ENCODE peak calls at places on chromosomes 5 and 9, in eight cellular contexts. U is neural progenitor cell; G is ovary; J is heart right ventricle; A is heart left ventricle; R is esophagus muscularis mucosa; E is CD4-positive, alpha-beta T cell; N is dorsolateral prefrontal cortex. W is an unnamed sample.

GRCh38 chr9:6758418-6759113 is 793 bp downstream of the KDM4C start:
- DNase-seq in J (peak), U (peak), R (peak), G (peak), A (peak), E (peak), N (peak), W (peak)

GRCh38 chr9:11038366-11038765 is 425.6 kb upstream of the PTPRD start:
- DNase-seq in E (no peak), U (no peak), J (no peak), G (no peak), R (no peak), A (no peak), N (no peak), W (no peak)

GRCh38 chr9:111037744-111038335 is 430 bp downstream of the LPAR1 start:
- DNase-seq in A (peak), J (no peak), N (peak), E (no peak), R (no peak), G (peak), U (peak), W (peak)

GRCh38 chr5:172860520-172861443 is 26.7 kb downstream of the ERGIC1 start:
- DNase-seq in A (peak), N (peak), R (peak), E (no peak), J (peak), G (peak), U (no peak), W (peak)

GRCh38 chr5:96931605-96932004 is 4.3 kb upstream of the LNPEP start:
- DNase-seq in N (no peak), E (no peak), J (no peak), A (no peak), U (no peak), R (no peak), G (no peak), W (no peak)

GRCh38 chr9:114316605-114317230 is 6.2 kb upstream of the ORM1 start:
- DNase-seq in J (no peak), N (no peak), U (peak), G (peak), R (no peak), E (no peak), A (no peak), W (no peak)

GRCh38 chr5:157900644-157901043 is 41.7 kb upstream of the CLINT1 start:
- DNase-seq in E (no peak), R (no peak), J (no peak), N (no peak), G (no peak), U (peak), A (no peak), W (no peak)

GRCh38 chr5:110333384-110333783 is 393.1 kb downstream of the TMEM232 start:
- DNase-seq in A (no peak), U (peak), J (no peak), R (no peak), E (no peak), G (no peak), N (no peak), W (no peak)

GRCh38 chr5:130337179-130337888 is 433.1 kb downstream of the CHSY3 start:
- DNase-seq in G (no peak), N (no peak), R (no peak), E (no peak), U (no peak), J (peak), A (no peak), W (peak)

GRCh38 chr9:95386843-95387242 is 69.3 kb upstream of the FANCC start:
- DNase-seq in A (no peak), U (no peak), G (no peak), R (no peak), E (no peak), J (no peak), N (no peak), W (no peak)

GRCh38 chr5:107147584-107147983 is 523.2 kb downstream of the EFNA5 start:
- DNase-seq in E (no peak), J (no peak), U (peak), A (no peak), N (no peak), G (no peak), R (no peak), W (no peak)

GRCh38 chr5:148075529-148075928 is 11.7 kb downstream of the SPINK5 start:
- DNase-seq in N (no peak), G (no peak), E (no peak), J (no peak), U (no peak), A (no peak), R (no peak), W (no peak)

GRCh38 chr5:42858031-42858643 is 46.4 kb upstream of the SELENOP start:
- DNase-seq in E (no peak), N (no peak), A (no peak), G (no peak), R (no peak), J (no peak), U (no peak), W (peak)

GRCh38 chr5:52069997-52070396 is 686.7 kb downstream of the ISL1 start:
- DNase-seq in U (no peak), E (no peak), J (no peak), A (no peak), R (no peak), G (no peak), N (no peak), W (no peak)

GRCh38 chr9:117278656-117279055 is 136.2 kb downstream of the ASTN2 start:
- DNase-seq in A (no peak), N (no peak), U (peak), E (no peak), J (no peak), R (no peak), G (no peak), W (no peak)

GRCh38 chr9:114056527-114056926 is 21.6 kb downstream of the AMBP start:
- DNase-seq in E (no peak), N (no peak), U (no peak), J (no peak), R (no peak), A (no peak), G (no peak), W (no peak)

GRCh38 chr5:143714629-143715028 is 97.3 kb upstream of the HMHB1 start:
- DNase-seq in G (no peak), A (no peak), R (no peak), J (no peak), U (no peak), N (no peak), E (no peak), W (no peak)

GRCh38 chr9:132753593-132753880 is 83.3 kb downstream of the GTF3C4 start:
- DNase-seq in G (no peak), E (no peak), A (no peak), U (no peak), R (no peak), N (no peak), J (no peak), W (no peak)

GRCh38 chr9:4796988-4797956 is 4.5 kb downstream of the RCL1 start:
- DNase-seq in G (peak), R (no peak), J (peak), A (no peak), U (peak), E (no peak), N (no peak), W (no peak)

GRCh38 chr9:89743216-89743575 is 138.4 kb downstream of the GADD45G start:
- DNase-seq in J (no peak), U (no peak), R (no peak), E (no peak), N (no peak), G (no peak), A (no peak), W (no peak)

GRCh38 chr9:15211160-15211993 is 95.6 kb downstream of the TTC39B start:
- DNase-seq in E (peak), A (no peak), G (peak), R (no peak), U (peak), N (no peak), J (peak), W (peak)

GRCh38 chr9:10003047-10003446 is 609.8 kb downstream of the PTPRD start:
- DNase-seq in U (no peak), E (no peak), A (no peak), R (no peak), G (no peak), J (no peak), N (no peak), W (no peak)

GRCh38 chr9:35605336-35606137 is 475 bp downstream of the TESK1 start:
- DNase-seq in J (no peak), E (peak), R (no peak), G (no peak), A (peak), U (peak), N (peak), W (peak)

GRCh38 chr5:138637256-138637655 is 62.1 kb upstream of the HSPA9 start:
- DNase-seq in J (no peak), E (no peak), N (no peak), U (no peak), R (no peak), G (no peak), A (no peak), W (no peak)

GRCh38 chr9:105357937-105358336 is 89.9 kb upstream of the FSD1L start:
- DNase-seq in A (no peak), R (no peak), G (no peak), N (no peak), E (no peak), U (no peak), J (no peak), W (no peak)

GRCh38 chr5:522899-523657 is 1.2 kb downstream of the SLC9A3 start:
- DNase-seq in A (no peak), R (no peak), J (no peak), E (no peak), G (no peak), N (no peak), U (peak), W (no peak)

GRCh38 chr9:38235244-38235643 is 157.3 kb upstream of the ALDH1B1 start:
- DNase-seq in R (no peak), N (no peak), E (no peak), U (no peak), J (no peak), A (no peak), G (no peak), W (no peak)

DNA sequence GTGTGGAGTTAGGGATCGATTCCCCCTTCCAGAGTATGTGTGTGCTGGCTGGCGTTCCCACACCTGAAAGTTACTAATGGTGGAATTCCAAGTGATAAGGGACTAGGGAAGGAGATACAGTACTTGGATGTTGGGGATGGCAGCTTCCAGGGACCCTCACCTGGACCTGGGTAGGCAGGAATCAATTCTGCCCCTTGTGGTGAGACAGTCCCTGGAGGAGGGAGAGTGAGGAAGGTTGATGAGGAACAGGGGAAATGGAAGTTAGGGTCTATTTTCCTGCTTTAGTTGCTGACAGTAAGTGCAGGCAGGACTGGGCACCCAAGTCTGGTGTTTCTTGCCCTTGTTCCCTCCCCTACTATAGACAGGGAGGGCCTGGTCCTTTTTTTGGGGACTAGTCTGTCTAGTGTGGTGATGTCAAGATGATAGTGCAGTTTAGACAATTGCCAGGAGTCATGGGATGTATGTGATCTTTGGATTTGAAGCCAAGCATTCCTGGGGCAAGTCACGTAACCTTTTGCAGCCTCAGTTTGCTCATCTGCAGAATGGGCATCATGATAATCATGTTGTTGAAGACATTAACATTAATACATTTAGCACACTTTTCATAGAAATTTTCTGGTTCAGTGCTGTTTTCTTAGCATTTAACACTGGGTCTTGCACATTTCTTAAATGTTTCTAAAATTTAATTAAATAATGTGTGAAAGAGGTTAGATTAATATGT is 51.7 kb downstream of the DAB2IP start:
- DNase-seq in J (no peak), R (no peak), G (no peak), N (no peak), E (no peak), A (no peak), U (no peak), W (no peak)
- TF ChIP-seq CTCF in J (no peak), R (no peak), G (no peak), N (no peak), E (no peak), A (no peak), U (peak), W (no peak)

DNA sequence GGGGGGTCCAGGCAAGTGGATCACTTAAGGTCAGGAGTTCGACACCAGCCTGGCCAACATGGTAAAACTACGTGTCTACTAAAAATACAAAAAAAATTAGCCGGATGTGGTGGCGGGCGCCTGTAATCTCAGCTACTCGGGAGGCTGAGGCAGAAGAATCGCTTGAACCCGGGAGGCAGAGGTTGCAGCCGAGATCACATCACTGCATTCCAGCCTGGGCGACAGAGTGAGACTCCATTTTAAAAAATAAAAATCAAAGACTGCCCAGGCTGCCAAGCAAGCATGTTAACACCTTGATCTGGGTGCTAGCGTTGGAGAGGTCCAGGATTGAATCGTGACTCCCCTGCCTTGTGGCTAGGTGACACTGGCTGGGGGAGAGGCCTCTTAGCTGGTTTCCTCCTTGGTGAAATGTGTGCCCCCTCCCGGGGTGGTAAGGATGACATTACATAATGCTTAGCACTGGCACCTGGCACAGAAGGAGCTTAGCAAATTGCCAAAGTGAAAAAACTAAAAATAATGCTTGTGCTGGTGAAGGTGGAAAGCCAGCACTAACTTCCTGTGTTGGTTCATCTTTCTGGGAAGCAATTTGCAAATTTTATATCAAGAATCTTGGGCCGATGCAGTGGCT is 2.2 kb upstream of the CIZ1 start:
- DNase-seq in R (no peak), A (no peak), U (no peak), E (no peak), G (no peak), N (no peak), J (no peak), W (no peak)
- H3K27ac ChIP-seq in R (peak), A (no peak), U (no peak), E (no peak), G (no peak), N (peak), J (peak), W (peak)

DNA sequence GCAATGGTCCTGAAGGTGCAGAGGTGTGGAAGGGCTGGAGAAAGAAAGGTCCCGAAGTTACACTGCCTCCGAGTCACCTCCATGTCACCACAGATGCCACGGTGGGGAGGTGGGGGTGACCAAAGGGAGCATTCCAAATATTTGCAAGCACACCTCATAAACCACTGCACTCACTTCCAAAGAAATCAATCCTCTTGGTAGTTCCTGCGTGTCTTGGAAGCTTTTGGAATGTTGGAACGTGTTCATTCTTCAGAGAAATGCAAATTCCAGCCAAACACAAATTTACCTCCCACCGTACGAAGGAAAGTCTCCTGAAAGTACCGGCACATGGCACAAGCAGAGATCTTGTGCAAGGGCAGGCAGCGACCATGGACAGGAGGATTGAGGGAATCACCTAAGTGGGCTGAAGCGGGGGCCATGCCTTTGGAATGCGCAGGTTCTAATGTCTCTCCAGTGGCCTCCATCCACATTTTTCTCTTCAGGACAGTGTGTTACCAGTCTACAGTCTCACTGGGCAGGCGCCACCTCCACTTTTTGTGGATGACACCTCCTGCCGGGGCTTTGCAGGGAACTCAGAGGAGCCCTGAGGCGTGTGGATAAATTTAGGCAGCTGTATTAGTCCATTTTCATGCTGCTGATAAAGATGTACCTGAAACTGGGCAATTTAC is 54.0 kb downstream of the NSUN2 start:
- DNase-seq in U (no peak), E (no peak), G (no peak), R (peak), A (no peak), J (no peak), N (no peak), W (no peak)
- TF ChIP-seq CTCF in U (no peak), E (no peak), G (no peak), R (no peak), A (no peak), J (no peak), N (no peak), W (no peak)

GRCh38 chr5:133289686-133290367 is 238.0 kb downstream of the HSPA4 start:
- DNase-seq in R (no peak), A (no peak), E (no peak), N (no peak), J (no peak), U (no peak), G (no peak), W (peak)

GRCh38 chr5:133292300-133292699 is 240.5 kb downstream of the HSPA4 start:
- DNase-seq in G (no peak), N (no peak), A (no peak), U (no peak), J (no peak), R (no peak), E (no peak), W (peak)

GRCh38 chr5:133291524-133291923 is 239.7 kb downstream of the HSPA4 start:
- DNase-seq in R (no peak), N (no peak), A (no peak), U (no peak), G (no peak), E (no peak), J (no peak), W (no peak)

GRCh38 chr5:133293953-133294352 is 242.1 kb downstream of the HSPA4 start:
- DNase-seq in R (no peak), J (no peak), E (no peak), A (no peak), N (no peak), U (no peak), G (no peak), W (no peak)

DNA sequence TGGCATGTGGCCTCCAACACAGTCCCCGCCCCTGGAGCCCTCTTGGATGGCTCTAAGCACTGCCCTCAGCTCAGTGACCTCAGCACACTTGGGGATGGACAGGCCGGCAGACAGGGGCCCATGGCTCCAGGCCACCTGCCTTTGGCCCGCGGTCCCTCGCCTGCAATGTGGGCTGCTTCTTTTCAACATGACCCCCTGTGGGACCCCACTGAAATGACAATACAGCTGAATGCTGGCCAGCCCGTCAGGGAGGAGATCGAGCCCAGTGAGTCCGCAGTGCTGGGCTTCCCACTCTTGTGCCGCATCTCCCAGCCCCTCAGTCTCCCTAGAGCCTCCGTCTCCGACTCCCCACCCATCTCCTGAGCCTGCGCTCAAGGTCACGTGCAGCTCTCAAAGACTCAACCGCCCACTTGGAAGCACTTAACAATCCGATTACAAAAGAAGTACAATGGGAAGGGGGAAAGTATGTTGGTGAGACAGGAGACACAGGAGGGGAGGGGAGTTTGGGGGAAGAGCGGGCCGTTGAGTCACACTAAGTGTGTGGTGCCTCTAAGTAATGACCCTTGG is 238.9 kb downstream of the HSPA4 start:
- DNase-seq in U (no peak), A (no peak), G (no peak), N (no peak), J (no peak), E (no peak), R (no peak), W (no peak)
- H3K27ac ChIP-seq in U (no peak), A (no peak), G (no peak), N (peak), J (no peak), E (no peak), R (no peak), W (peak)

DNA sequence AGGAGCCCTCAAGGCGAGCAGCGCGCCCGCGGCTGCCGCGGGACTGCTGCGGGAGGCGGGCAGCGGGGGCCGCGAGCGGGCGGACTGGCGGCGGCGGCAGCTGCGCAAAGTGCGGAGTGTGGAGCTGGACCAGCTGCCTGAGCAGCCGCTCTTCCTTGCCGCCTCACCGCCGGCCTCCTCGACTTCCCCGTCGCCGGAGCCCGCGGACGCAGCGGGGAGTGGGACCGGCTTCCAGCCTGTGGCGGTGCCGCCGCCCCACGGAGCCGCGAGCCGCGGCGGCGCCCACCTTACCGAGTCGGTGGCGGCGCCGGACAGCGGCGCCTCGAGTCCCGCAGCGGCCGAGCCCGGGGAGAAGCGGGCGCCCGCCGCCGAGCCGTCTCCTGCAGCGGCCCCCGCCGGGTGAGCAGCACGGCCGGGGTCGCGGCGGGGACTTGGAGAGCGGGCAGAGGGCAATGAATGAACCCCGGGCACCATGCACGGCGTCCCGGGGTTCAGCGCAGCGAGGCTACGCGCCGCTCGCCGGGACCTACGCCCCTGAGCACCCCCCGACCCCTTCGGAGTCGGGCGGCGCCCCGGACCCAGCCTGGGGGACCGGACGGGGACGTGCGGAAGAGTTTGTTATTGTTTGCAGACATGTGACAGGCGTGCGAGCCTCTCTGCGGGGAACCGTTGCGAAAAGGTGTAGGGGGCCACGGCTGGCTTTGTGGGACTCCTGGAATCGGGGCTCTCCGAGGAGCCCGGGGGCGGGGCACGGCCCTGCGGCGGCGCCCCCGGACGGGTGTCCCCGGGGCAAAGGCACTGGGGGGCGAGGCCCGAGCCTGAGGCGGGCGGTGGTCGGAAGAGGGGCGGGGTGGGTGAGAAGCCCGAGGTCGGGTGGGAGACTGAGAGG is 552 bp downstream of the MAP3K1 start:
- DNase-seq in E (peak), G (peak), J (peak), U (peak), R (no peak), N (no peak), A (peak), W (peak)
- TF ChIP-seq CTCF in E (no peak), G (no peak), J (no peak), U (no peak), R (no peak), N (no peak), A (no peak), W (no peak)